ENCODE peak calls at places on chromosomes 13 and 19, in five cellular contexts. N is anterior cingulate cortex, G is T-helper 1 cell, D is HTR-8/SVneo, E is activated gamma-delta T cell treated with Interleukin-2 at 50 U/mL for 16 hours. K is an unnamed sample.
A peak's percentile ranks its signal among the peaks of the same experiment; 100 is the strongest.

GRCh38 chr13:27432180-27432579 is 7.8 kb downstream of the GTF3A start:
- DNase-seq in N (no peak), G (no peak), E (no peak), D (no peak), K (no peak)

GRCh38 chr19:8684001-8684902 is 14.3 kb downstream of the ACTL9 start:
- DNase-seq in E (no peak), G (no peak), D (no peak), N (no peak), K (no peak)

GRCh38 chr19:16369664-16370576 is 45.3 kb downstream of the KLF2 start:
- DNase-seq in G (peak; percentile 72), E (peak; percentile 74), N (no peak), D (no peak), K (no peak)

GRCh38 chr19:34667349-34668076 is 9.4 kb downstream of the SCGB2B2 start:
- DNase-seq in D (no peak), E (no peak), N (no peak), G (no peak), K (no peak)

GRCh38 chr13:112168771-112169170 is 101.8 kb downstream of the SOX1 start:
- DNase-seq in G (no peak), N (no peak), E (no peak), D (no peak), K (no peak)

GRCh38 chr13:103430368-103430767 is 364.2 kb upstream of the SLC10A2 start:
- DNase-seq in E (no peak), D (no peak), G (no peak), N (no peak), K (no peak)

GRCh38 chr13:28320884-28321574 is 173.9 kb downstream of the FLT1 start:
- DNase-seq in G (no peak), D (no peak), N (no peak), E (no peak), K (no peak)

GRCh38 chr19:17779281-17779930 is 15.5 kb upstream of the B3GNT3 start:
- DNase-seq in N (no peak), G (no peak), D (no peak), E (no peak), K (peak; percentile 29)

GRCh38 chr19:50501186-50501567 is 9.8 kb downstream of the JOSD2 start:
- DNase-seq in G (no peak), D (no peak), E (no peak), N (no peak), K (no peak)

GRCh38 chr19:33302974-33303790 is 848 bp upstream of the CEBPA start:
- DNase-seq in N (no peak), G (no peak), E (no peak), D (peak; percentile 70), K (no peak)

GRCh38 chr19:38527466-38528136 is 90.2 kb downstream of the MAP4K1 start:
- DNase-seq in G (no peak), D (no peak), N (no peak), E (no peak), K (no peak)

GRCh38 chr13:44181938-44182337 is 191.7 kb upstream of the SERP2 start:
- DNase-seq in D (no peak), G (no peak), E (no peak), N (no peak), K (no peak)

GRCh38 chr13:20702945-20703784 is at the start of gene IL17D:
- DNase-seq in N (no peak), E (peak; percentile 32), D (no peak), G (peak; percentile 29), K (no peak)

GRCh38 chr19:35291916-35292315 is at the start of gene MAG:
- DNase-seq in N (peak; percentile 58), E (no peak), D (no peak), G (no peak), K (no peak)

GRCh38 chr19:39833464-39834286 is at the start of gene DYRK1B:
- DNase-seq in D (peak; percentile 98), G (peak; percentile 97), N (peak; percentile 92), E (peak; percentile 97), K (peak; percentile 78)

GRCh38 chr19:18193388-18194207 is 580 bp downstream of the MPV17L2 start:
- DNase-seq in N (no peak), G (no peak), E (no peak), D (no peak), K (no peak)

GRCh38 chr13:39567569-39567968 is 35.4 kb downstream of the LHFPL6 start:
- DNase-seq in G (no peak), N (no peak), D (no peak), E (no peak), K (no peak)

GRCh38 chr13:75494491-75494890 is 12.5 kb upstream of the TBC1D4 start:
- DNase-seq in N (no peak), G (no peak), E (no peak), D (no peak), K (no peak)

K was measured in GDM1.